ENCODE peak calls at places on chromosomes 4 and X, in nine cellular contexts. J is kidney epithelial cell, U is astrocyte of the spinal cord, O is suprapubic skin, E is kidney, B is IMR-90, H is Calu3, Q is ascending aorta, W is dorsolateral prefrontal cortex. S is an unnamed sample.

GRCh38 chr4:11039494-11040142 is 355.1 kb upstream of the CLNK start:
- DNase-seq in B (no peak), Q (no peak), H (no peak), O (no peak), U (no peak), W (no peak), E (no peak), J (no peak), S (no peak)

GRCh38 chrX:28880136-28880535 is 292.9 kb downstream of the IL1RAPL1 start:
- DNase-seq in Q (no peak), J (no peak), W (no peak), H (no peak), B (peak), E (no peak), U (peak), O (no peak), S (no peak)

GRCh38 chrX:22800360-22800759 is 199.4 kb upstream of the DDX53 start:
- DNase-seq in O (no peak), B (peak), H (no peak), Q (no peak), E (peak), J (peak), U (peak), W (no peak), S (no peak)

GRCh38 chrX:16112428-16112827 is 10.9 kb upstream of the GRPR start:
- DNase-seq in H (no peak), W (no peak), B (no peak), U (no peak), Q (no peak), J (no peak), O (no peak), E (no peak), S (no peak)

GRCh38 chr4:157221895-157222763 is 1.6 kb downstream of the GRIA2 start:
- DNase-seq in Q (no peak), J (no peak), W (peak), H (no peak), O (no peak), U (peak), B (no peak), E (peak), S (no peak)

GRCh38 chr4:37066149-37066548 is 178.4 kb upstream of the NWD2 start:
- DNase-seq in H (peak), J (no peak), O (no peak), B (no peak), E (no peak), U (no peak), Q (no peak), W (no peak), S (no peak)

GRCh38 chrX:29634516-29634915 is 580.8 kb upstream of the MAGEB2 start:
- DNase-seq in H (peak), O (no peak), B (peak), U (peak), J (no peak), E (no peak), W (no peak), Q (no peak), S (no peak)

GRCh38 chrX:39728852-39729587 is 368.7 kb downstream of the BCOR start:
- DNase-seq in E (no peak), B (no peak), W (no peak), J (no peak), H (no peak), O (no peak), U (no peak), Q (no peak), S (no peak)

GRCh38 chr4:88938138-88938537 is 118.8 kb downstream of the FAM13A start:
- DNase-seq in W (no peak), H (peak), J (peak), E (no peak), B (peak), Q (no peak), U (peak), O (no peak), S (no peak)

GRCh38 chr4:24475756-24476155 is 108.6 kb downstream of the DHX15 start:
- DNase-seq in H (no peak), B (no peak), E (no peak), Q (no peak), U (no peak), J (no peak), W (no peak), O (no peak), S (no peak)

GRCh38 chrX:153646620-153647373 is at the start of gene DUSP9:
- DNase-seq in E (peak), H (peak), U (no peak), Q (no peak), J (no peak), O (peak), W (peak), B (no peak), S (no peak)

GRCh38 chr4:185840201-185840600 is 28.2 kb upstream of the SORBS2 start:
- DNase-seq in W (no peak), E (no peak), B (peak), O (no peak), H (no peak), U (peak), Q (no peak), J (no peak), S (no peak)

GRCh38 chrX:24485976-24486680 is 21.0 kb downstream of the PDK3 start:
- DNase-seq in O (no peak), E (no peak), J (no peak), Q (no peak), W (no peak), U (no peak), B (no peak), H (no peak), S (no peak)

GRCh38 chrX:100659431-100660137 is 15.6 kb downstream of the SRPX2 start:
- DNase-seq in B (no peak), Q (no peak), E (no peak), O (no peak), J (no peak), H (no peak), U (no peak), W (no peak), S (no peak)

GRCh38 chrX:103608305-103608963 is 671 bp downstream of the TCEAL3 start:
- DNase-seq in U (no peak), O (peak), B (no peak), W (no peak), H (peak), Q (no peak), E (peak), J (no peak), S (peak)

GRCh38 chrX:153060095-153060445 is 3.8 kb downstream of the PNMA3 start:
- DNase-seq in H (no peak), U (no peak), B (no peak), J (no peak), E (peak), O (no peak), Q (no peak), W (no peak), S (no peak)

GRCh38 chr4:6116696-6117285 is 83.6 kb downstream of the JAKMIP1 start:
- DNase-seq in Q (no peak), U (no peak), W (no peak), O (no peak), E (no peak), J (no peak), B (no peak), H (no peak), S (no peak)

GRCh38 chrX:101210630-101211029 is 9.0 kb upstream of the DRP2 start:
- DNase-seq in W (no peak), E (no peak), H (no peak), Q (no peak), O (no peak), J (no peak), B (no peak), U (no peak), S (no peak)

GRCh38 chr4:140099993-140100392 is 54.0 kb downstream of the MAML3 start:
- DNase-seq in J (no peak), W (peak), O (no peak), U (no peak), H (no peak), B (peak), Q (peak), E (peak), S (no peak)

GRCh38 chrX:34848281-34848680 is 94.3 kb upstream of the FAM47B start:
- DNase-seq in W (no peak), B (peak), U (peak), Q (no peak), E (no peak), H (no peak), J (no peak), O (no peak), S (no peak)

GRCh38 chrX:87626996-87627395 is 109.4 kb downstream of the KLHL4 start:
- DNase-seq in U (no peak), B (no peak), W (no peak), H (no peak), E (no peak), O (no peak), J (no peak), Q (no peak), S (no peak)

GRCh38 chr4:117965608-117966007 is 68.7 kb upstream of the NDST3 start:
- DNase-seq in U (peak), B (no peak), Q (no peak), J (no peak), E (no peak), O (no peak), W (peak), H (no peak), S (no peak)

GRCh38 chr4:145511913-145512522 is 30.4 kb downstream of the SMAD1 start:
- DNase-seq in O (no peak), Q (no peak), U (no peak), H (no peak), E (no peak), J (no peak), B (peak), W (no peak), S (no peak)

GRCh38 chr4:16492872-16493271 is 266.6 kb upstream of the TAPT1 start:
- DNase-seq in W (no peak), E (no peak), H (no peak), Q (no peak), U (no peak), B (no peak), J (no peak), O (no peak), S (no peak)

GRCh38 chrX:1606476-1606875 is 8.4 kb upstream of the ASMT start:
- DNase-seq in B (no peak), E (no peak), Q (no peak), O (no peak), H (no peak), U (no peak), W (no peak), J (no peak), S (no peak)

DNA sequence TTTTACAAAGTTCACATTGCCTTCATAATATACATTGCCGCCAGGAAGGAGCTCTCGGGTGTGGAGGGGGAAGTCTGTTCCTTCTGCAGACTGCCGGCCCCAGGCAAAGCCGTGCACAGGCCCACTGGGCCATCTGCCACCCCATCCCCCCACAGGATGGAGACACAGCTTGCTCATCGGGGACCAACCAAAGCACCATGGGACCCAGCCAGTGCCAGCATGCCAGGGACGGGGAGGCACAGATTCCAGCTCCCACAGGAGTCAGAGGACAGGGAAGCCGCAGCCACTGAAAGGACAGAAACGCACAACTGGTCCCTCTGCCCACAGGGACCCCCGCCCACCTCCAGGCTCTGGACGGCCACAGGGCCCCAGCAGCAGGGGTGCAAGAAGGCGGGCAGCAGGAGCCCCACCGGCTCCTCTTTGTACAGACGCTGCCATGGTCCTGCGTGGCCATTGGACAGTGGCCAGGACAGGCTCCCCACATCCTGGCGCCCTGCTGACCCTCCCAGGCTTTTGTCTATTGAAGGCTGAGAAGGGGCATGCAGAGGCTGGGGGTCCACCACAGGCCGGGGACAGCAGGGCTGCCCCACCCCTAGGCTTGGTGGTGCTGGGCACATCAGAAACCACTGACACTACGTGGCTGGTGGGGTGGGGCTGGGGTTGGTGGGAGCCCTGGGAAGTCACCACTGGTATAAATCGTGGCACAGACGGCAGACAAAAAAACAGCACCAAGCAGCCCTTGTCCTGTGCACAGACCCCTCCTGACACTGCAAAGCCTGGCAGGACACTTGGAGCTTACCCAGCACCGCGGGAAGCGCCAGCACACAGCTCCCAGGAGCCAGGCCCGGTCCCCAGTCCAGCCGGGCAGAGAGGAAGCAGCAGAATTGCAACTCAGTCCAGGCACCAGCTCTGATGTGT is 89.0 kb downstream of the FAM53A start:
- DNase-seq in H (no peak), B (no peak), J (no peak), O (peak), E (peak), U (no peak), W (no peak), Q (no peak), S (no peak)
- TF ChIP-seq CTCF in H (no peak), B (no peak), J (no peak), O (no peak), E (no peak), U (no peak), W (no peak), Q (no peak), S (no peak)

DNA sequence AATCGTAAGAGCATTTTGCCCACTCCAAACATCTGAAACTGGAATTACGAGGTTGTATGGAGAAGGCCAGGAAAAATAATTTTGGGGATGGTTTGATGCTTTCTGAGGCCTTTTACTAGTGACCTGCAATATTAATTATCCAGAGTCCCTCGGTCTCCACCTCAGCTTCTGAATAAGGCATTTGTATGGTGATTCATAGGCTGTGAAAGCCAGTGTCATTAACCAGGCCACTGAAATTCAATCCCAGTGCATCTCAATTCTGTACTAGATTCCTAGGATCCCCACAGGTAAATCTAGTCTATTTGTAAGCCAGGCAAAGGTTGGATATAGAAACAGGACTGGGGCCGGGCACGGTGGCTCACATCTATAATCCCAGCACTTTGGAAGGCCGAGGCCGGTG is 135.4 kb upstream of the RBPJ start:
- DNase-seq in J (no peak), W (no peak), Q (no peak), B (peak), U (no peak), E (no peak), H (no peak), O (no peak), S (no peak)
- TF ChIP-seq CTCF in J (no peak), W (no peak), Q (no peak), B (no peak), U (no peak), E (no peak), H (no peak), O (no peak), S (no peak)

GRCh38 chrX:13094374-13094773 is 50.0 kb upstream of the FAM9C start:
- DNase-seq in W (no peak), H (no peak), J (no peak), Q (no peak), U (no peak), B (no peak), O (no peak), E (no peak), S (no peak)

GRCh38 chrX:13094780-13095425 is 50.5 kb upstream of the FAM9C start:
- DNase-seq in H (no peak), J (no peak), Q (no peak), E (no peak), U (peak), B (peak), O (no peak), W (no peak), S (no peak)

GRCh38 chrX:13092455-13092941 is 48.1 kb upstream of the FAM9C start:
- DNase-seq in O (no peak), E (peak), Q (peak), W (no peak), U (no peak), B (no peak), J (no peak), H (peak), S (peak)

GRCh38 chrX:13091111-13091765 is 46.8 kb upstream of the FAM9C start:
- DNase-seq in Q (no peak), E (no peak), J (no peak), B (no peak), O (no peak), U (no peak), W (no peak), H (no peak), S (peak)

GRCh38 chrX:13093489-13094140 is 49.2 kb upstream of the FAM9C start:
- DNase-seq in B (no peak), J (no peak), H (no peak), W (no peak), U (no peak), O (no peak), Q (no peak), E (no peak), S (peak)
- TF ChIP-seq CTCF in B (no peak), J (no peak), H (no peak), W (no peak), U (no peak), O (no peak), Q (no peak), E (no peak), S (no peak)

GRCh38 chr4:153790962-153791551 is 2.2 kb upstream of the SFRP2 start:
- DNase-seq in H (peak), O (no peak), J (no peak), Q (no peak), W (no peak), U (no peak), B (no peak), E (peak), S (peak)

GRCh38 chr4:153792893-153793227 is 4.0 kb upstream of the SFRP2 start:
- DNase-seq in W (no peak), B (no peak), H (no peak), E (peak), J (no peak), O (no peak), U (no peak), Q (no peak), S (peak)

GRCh38 chr4:153789741-153790651 is 1.1 kb upstream of the SFRP2 start:
- DNase-seq in J (no peak), U (no peak), O (no peak), E (peak), B (no peak), W (no peak), Q (no peak), H (no peak), S (peak)

GRCh38 chr4:153794001-153794400 is 5.1 kb upstream of the SFRP2 start:
- DNase-seq in Q (no peak), E (no peak), W (no peak), J (no peak), H (no peak), B (no peak), U (no peak), O (no peak), S (no peak)

GRCh38 chr4:153792007-153792892 is 3.4 kb upstream of the SFRP2 start:
- DNase-seq in E (peak), H (no peak), Q (no peak), J (no peak), W (peak), U (peak), O (peak), B (no peak), S (peak)
- TF ChIP-seq CTCF in E (no peak), H (no peak), Q (peak), J (peak), W (peak), U (peak), O (peak), B (no peak), S (peak)

DNA sequence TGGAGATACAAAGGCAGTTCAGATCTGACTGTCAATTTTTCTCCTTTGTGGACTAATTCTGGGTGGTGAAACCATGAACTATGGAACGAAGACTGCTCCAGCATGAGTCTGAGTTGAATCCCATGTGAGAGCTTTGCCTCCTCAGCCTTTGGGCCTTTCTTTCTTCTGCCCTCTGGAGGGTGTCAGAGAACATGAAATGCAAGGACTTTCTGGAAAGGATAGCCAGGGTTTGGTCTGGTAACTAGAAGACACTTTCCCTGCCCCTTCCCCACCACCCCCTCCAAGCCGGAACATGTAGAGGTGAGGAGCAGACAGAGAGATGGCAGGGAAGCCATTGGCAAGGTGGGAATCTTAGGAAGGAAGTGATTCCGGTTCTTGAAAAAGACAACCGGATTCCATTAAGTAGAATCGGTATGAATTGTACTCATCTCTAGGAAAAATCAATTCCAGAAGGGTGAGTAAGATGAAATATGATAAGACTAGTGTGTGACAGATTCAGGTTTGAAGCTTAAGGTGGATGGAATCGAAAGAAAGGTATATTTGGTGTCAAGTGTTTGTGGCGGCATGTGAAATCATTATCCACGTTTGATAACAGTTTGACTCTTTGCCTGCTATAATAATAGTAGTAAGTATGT is 19.0 kb downstream of the FHL1 start:
- DNase-seq in J (no peak), B (peak), U (peak), O (no peak), E (no peak), Q (no peak), H (peak), W (no peak), S (no peak)
- TF ChIP-seq CTCF in J (peak), B (peak), U (peak), O (no peak), E (peak), Q (peak), H (no peak), W (peak), S (no peak)

S was measured in activated CD8-positive, alpha-beta T cell treated with anti-CD3 and anti-CD28 coated beads for 36 hours.